ENCODE peak calls at places on chromosomes 1 and 21, in four cellular contexts. One of them, this sample, is unnamed.

GRCh38 chr21:42746593-42747266 is 93.3 kb downstream of the PDE9A start:
- DNase-seq in GM23248: no peak
- DNase-seq in CD8-positive, alpha-beta T cell: peak; percentile 64
- DNase-seq in H7: peak; percentile 47
- DNase-seq in this sample: peak; percentile 70

GRCh38 chr21:33871171-33871570 is 44.4 kb downstream of the ATP5PO start:
- DNase-seq in H7: no peak
- DNase-seq in GM23248: no peak
- DNase-seq in CD8-positive, alpha-beta T cell: no peak
- DNase-seq in this sample: no peak

GRCh38 chr1:175564119-175564518 is 179.3 kb downstream of the TNR start:
- DNase-seq in CD8-positive, alpha-beta T cell: no peak
- DNase-seq in H7: peak; percentile 47
- DNase-seq in GM23248: no peak
- DNase-seq in this sample: no peak

GRCh38 chr1:22930235-22930912 is 42.3 kb downstream of the LACTBL1 start:
- DNase-seq in H7: peak; percentile 96
- DNase-seq in GM23248: peak; percentile 65
- DNase-seq in CD8-positive, alpha-beta T cell: no peak
- DNase-seq in this sample: no peak

GRCh38 chr1:225260319-225260718 is 167.5 kb downstream of the LBR start:
- DNase-seq in H7: no peak
- DNase-seq in GM23248: no peak
- DNase-seq in CD8-positive, alpha-beta T cell: no peak
- DNase-seq in this sample: no peak

GRCh38 chr1:27377760-27378495 is 3.3 kb upstream of the FCN3 start:
- DNase-seq in CD8-positive, alpha-beta T cell: no peak
- DNase-seq in GM23248: no peak
- DNase-seq in H7: no peak
- DNase-seq in this sample: no peak

GRCh38 chr1:168629466-168629865 is 53.1 kb downstream of the XCL1 start:
- DNase-seq in CD8-positive, alpha-beta T cell: no peak
- DNase-seq in H7: no peak
- DNase-seq in GM23248: peak; percentile 42
- DNase-seq in this sample: no peak

GRCh38 chr1:3435666-3436065 is 18.8 kb upstream of the ARHGEF16 start:
- DNase-seq in H7: no peak
- DNase-seq in CD8-positive, alpha-beta T cell: no peak
- DNase-seq in GM23248: no peak
- DNase-seq in this sample: no peak

GRCh38 chr1:102891868-102892625 is 216.3 kb downstream of the COL11A1 start:
- DNase-seq in GM23248: peak; percentile 93
- DNase-seq in H7: no peak
- DNase-seq in CD8-positive, alpha-beta T cell: no peak
- DNase-seq in this sample: no peak

GRCh38 chr1:207818971-207819451 is 67.2 kb downstream of the CD46 start:
- DNase-seq in CD8-positive, alpha-beta T cell: no peak
- DNase-seq in H7: no peak
- DNase-seq in GM23248: peak; percentile 75
- DNase-seq in this sample: no peak

GRCh38 chr1:204623365-204623893 is 62.1 kb downstream of the LRRN2 start:
- DNase-seq in CD8-positive, alpha-beta T cell: no peak
- DNase-seq in GM23248: peak; percentile 51
- DNase-seq in H7: peak; percentile 57
- DNase-seq in this sample: no peak

GRCh38 chr1:76238094-76238551 is 163.6 kb downstream of the ST6GALNAC3 start:
- DNase-seq in H7: no peak
- DNase-seq in CD8-positive, alpha-beta T cell: no peak
- DNase-seq in GM23248: no peak
- DNase-seq in this sample: no peak

GRCh38 chr1:160247053-160247452 is 15.3 kb downstream of the DCAF8 start:
- DNase-seq in CD8-positive, alpha-beta T cell: no peak
- DNase-seq in H7: no peak
- DNase-seq in GM23248: no peak
- DNase-seq in this sample: no peak

GRCh38 chr1:11796036-11796828 is 9.5 kb downstream of the MTHFR start:
- DNase-seq in H7: no peak
- DNase-seq in GM23248: no peak
- DNase-seq in CD8-positive, alpha-beta T cell: no peak
- DNase-seq in this sample: no peak

GRCh38 chr1:155048449-155049334 is 2.4 kb upstream of the ADAM15 start:
- DNase-seq in GM23248: no peak
- DNase-seq in H7: no peak
- DNase-seq in CD8-positive, alpha-beta T cell: no peak
- DNase-seq in this sample: no peak

GRCh38 chr1:151311589-151312331 is 15.5 kb downstream of the PI4KB start:
- DNase-seq in GM23248: peak; percentile 100
- DNase-seq in H7: no peak
- DNase-seq in CD8-positive, alpha-beta T cell: peak; percentile 70
- DNase-seq in this sample: peak; percentile 22

GRCh38 chr1:210328032-210328745 is 513 bp upstream of the HHAT start:
- DNase-seq in H7: peak; percentile 30
- DNase-seq in GM23248: peak; percentile 8
- DNase-seq in CD8-positive, alpha-beta T cell: no peak
- DNase-seq in this sample: no peak

GRCh38 chr1:25568090-25568833 is 24.9 kb downstream of the LDLRAP1 start:
- DNase-seq in GM23248: peak; percentile 98
- DNase-seq in H7: peak; percentile 91
- DNase-seq in CD8-positive, alpha-beta T cell: no peak
- DNase-seq in this sample: no peak

GRCh38 chr1:205049479-205049878 is 6.5 kb downstream of the CNTN2 start:
- DNase-seq in H7: no peak
- DNase-seq in CD8-positive, alpha-beta T cell: no peak
- DNase-seq in GM23248: no peak
- DNase-seq in this sample: no peak

GRCh38 chr1:101967871-101968270 is 28.9 kb downstream of the OLFM3 start:
- DNase-seq in CD8-positive, alpha-beta T cell: no peak
- DNase-seq in GM23248: no peak
- DNase-seq in H7: no peak
- DNase-seq in this sample: no peak

GRCh38 chr21:31554511-31555022 is 104.9 kb upstream of the SOD1 start:
- DNase-seq in GM23248: peak; percentile 50
- DNase-seq in H7: peak; percentile 67
- DNase-seq in CD8-positive, alpha-beta T cell: peak; percentile 18
- DNase-seq in this sample: no peak

GRCh38 chr21:37571442-37571841 is 204.9 kb downstream of the DYRK1A start:
- DNase-seq in GM23248: no peak
- DNase-seq in CD8-positive, alpha-beta T cell: no peak
- DNase-seq in H7: no peak
- DNase-seq in this sample: no peak

GRCh38 chr1:52455686-52456085 is 51.3 kb downstream of the PRPF38A start:
- DNase-seq in H7: no peak
- DNase-seq in GM23248: peak; percentile 1
- DNase-seq in CD8-positive, alpha-beta T cell: no peak
- DNase-seq in this sample: no peak

GRCh38 chr1:244645414-244645813 is 7.5 kb upstream of the DESI2 start:
- DNase-seq in CD8-positive, alpha-beta T cell: no peak
- DNase-seq in H7: no peak
- DNase-seq in GM23248: no peak
- DNase-seq in this sample: no peak

This sample was measured in CD4-positive, alpha-beta memory T cell.